ENCODE peak calls at places on chromosomes 1 and 21, in six cellular contexts. Q is neuronal stem cell; V is GM06990; P is naive thymus-derived CD4-positive, alpha-beta T cell; D is aorta; F is Karpas-422. Z is an unnamed sample.
A peak's percentile ranks its signal among the peaks of the same experiment; 100 is the strongest.

GRCh38 chr1:55444660-55445059 is 229.5 kb upstream of the USP24 start:
- DNase-seq in Q (no peak), V (no peak), P (no peak), D (no peak), F (peak; percentile 45), Z (no peak)

GRCh38 chr1:209755926-209756607 is at the start of gene TRAF3IP3:
- DNase-seq in Q (no peak), V (peak; percentile 69), P (peak; percentile 33), D (no peak), F (peak; percentile 65), Z (peak; percentile 95)

GRCh38 chr1:90486134-90486824 is 230.8 kb downstream of the BARHL2 start:
- DNase-seq in Q (no peak), V (no peak), P (no peak), D (no peak), F (no peak), Z (no peak)

GRCh38 chr1:92502247-92502646 is 15.5 kb upstream of the GFI1 start:
- DNase-seq in Q (no peak), V (no peak), P (no peak), D (no peak), F (no peak), Z (no peak)

GRCh38 chr1:217919683-217920502 is 288.7 kb downstream of the SPATA17 start:
- DNase-seq in Q (no peak), V (no peak), P (no peak), D (no peak), F (no peak), Z (no peak)

GRCh38 chr1:207672525-207673130 is 27.7 kb downstream of the CR1L start:
- DNase-seq in Q (peak; percentile 32), V (no peak), P (no peak), D (no peak), F (peak; percentile 74), Z (no peak)

GRCh38 chr1:89262643-89263042 is 10.0 kb downstream of the GBP5 start:
- DNase-seq in Q (no peak), V (no peak), P (no peak), D (no peak), F (no peak), Z (no peak)

GRCh38 chr1:230503741-230504140 is 77.6 kb upstream of the PGBD5 start:
- DNase-seq in Q (no peak), V (no peak), P (no peak), D (no peak), F (no peak), Z (no peak)

GRCh38 chr1:52259886-52260285 is 106.1 kb downstream of the CC2D1B start:
- DNase-seq in Q (no peak), V (no peak), P (no peak), D (no peak), F (no peak), Z (no peak)

GRCh38 chr1:219350172-219350571 is 176.5 kb downstream of the LYPLAL1 start:
- DNase-seq in Q (no peak), V (no peak), P (no peak), D (no peak), F (no peak), Z (no peak)

GRCh38 chr1:233614173-233614742 is 352 bp downstream of the KCNK1 start:
- DNase-seq in Q (peak; percentile 6), V (peak; percentile 60), P (no peak), D (peak; percentile 80), F (no peak), Z (peak; percentile 19)

GRCh38 chr1:27596261-27596660 is 7.7 kb downstream of the AHDC1 start:
- DNase-seq in Q (no peak), V (no peak), P (no peak), D (no peak), F (no peak), Z (no peak)

GRCh38 chr21:41507521-41508414 is at the start of gene TMPRSS2:
- DNase-seq in Q (peak; percentile 30), V (no peak), P (no peak), D (no peak), F (no peak), Z (no peak)

GRCh38 chr1:78652019-78652560 is 2.5 kb downstream of the IFI44 start:
- DNase-seq in Q (no peak), V (no peak), P (no peak), D (no peak), F (no peak), Z (no peak)

GRCh38 chr1:110051262-110051648 is 16.8 kb downstream of the STRIP1 start:
- DNase-seq in Q (no peak), V (no peak), P (no peak), D (no peak), F (no peak), Z (no peak)

DNA sequence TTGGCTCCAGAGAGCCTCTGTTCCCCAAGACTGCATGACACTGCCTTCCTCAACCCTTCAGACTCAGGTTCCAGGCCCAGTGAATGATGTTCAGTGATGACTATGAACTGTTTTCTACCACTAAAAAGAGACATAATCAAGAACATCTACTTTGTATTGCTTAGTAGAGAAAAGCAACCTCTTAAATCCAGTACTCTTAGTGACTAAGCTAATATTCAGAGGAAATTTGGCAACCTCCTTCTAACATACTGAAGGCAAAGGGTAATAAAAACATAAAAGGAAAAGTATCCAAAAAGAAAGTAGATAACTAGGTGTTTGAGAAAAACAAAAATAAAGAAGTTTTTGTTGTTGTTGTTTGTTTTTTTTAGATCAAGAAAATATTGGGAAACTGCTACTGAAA is 153.3 kb upstream of the RUNX1 start:
- DNase-seq in Q (no peak), V (no peak), P (no peak), D (no peak), F (no peak), Z (no peak)
- H3K27me3 ChIP-seq in Q (peaks cover 7% of the 10 kb centered on the region), V (no peaks in the 10 kb centered on the region), P (no peaks in the 10 kb centered on the region), D (no peaks in the 10 kb centered on the region), F (no peaks in the 10 kb centered on the region), Z (peaks cover 3% of the 10 kb centered on the region)

GRCh38 chr1:212039622-212040021 is 4.1 kb downstream of the DTL start:
- DNase-seq in Q (no peak), V (no peak), P (no peak), D (no peak), F (no peak), Z (no peak)
- H3K4me3 ChIP-seq in Q (no peak overlapping the region), V (no peak overlapping the region), P (no peak overlapping the region), D (no peak overlapping the region), F (no peak overlapping the region), Z (peak overlapping the region; percentile 27)

DNA sequence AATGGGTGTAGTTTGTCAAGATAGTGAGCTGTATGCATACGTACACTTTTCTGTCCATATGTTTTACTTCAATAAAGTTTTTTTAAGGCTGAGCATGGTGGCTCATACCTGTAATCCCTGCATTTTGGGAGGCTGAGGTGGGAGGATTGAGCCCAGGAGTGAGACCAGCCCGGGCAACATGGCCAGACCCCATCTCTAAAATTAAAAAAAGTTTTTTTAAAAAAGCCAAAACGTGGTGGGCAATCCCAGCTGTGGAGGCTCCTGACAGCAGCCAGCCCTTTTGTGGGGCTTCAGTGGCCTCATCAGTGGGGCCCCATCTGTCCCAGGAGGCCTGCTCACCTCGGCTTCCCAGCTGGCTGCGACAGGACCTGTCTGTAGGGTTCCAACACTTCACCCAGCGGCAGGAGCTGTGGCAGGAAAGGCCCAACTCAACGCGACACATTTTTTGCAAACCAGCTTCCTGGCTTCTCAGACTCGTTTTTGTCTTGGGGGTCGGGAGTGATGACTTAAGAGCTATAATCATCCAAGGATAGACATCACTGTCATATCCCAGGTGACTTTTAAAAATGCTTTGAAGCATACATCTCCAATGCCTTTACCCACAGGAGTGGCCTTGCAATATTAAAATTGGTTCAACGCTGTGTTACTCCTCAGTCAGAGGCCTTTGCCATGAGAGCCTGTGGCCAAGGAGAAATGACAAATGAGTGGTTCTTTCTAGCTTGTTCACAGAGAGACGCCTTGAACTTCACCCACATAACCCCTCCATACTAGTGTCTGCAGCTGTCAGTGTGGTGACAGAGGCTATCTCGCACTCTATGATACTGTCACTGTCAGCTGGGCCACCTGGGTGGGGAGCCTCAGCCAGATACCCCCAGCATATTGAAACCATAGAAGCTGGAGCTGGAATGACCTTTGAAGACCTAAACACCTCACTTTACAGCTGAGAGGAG is 57.1 kb upstream of the LBR start:
- DNase-seq in Q (no peak), V (no peak), P (no peak), D (peak; percentile 59), F (no peak), Z (no peak)
- H3K27me3 ChIP-seq in Q (no peaks in the 10 kb centered on the region), V (no peaks in the 10 kb centered on the region), P (no peaks in the 10 kb centered on the region), D (no peaks in the 10 kb centered on the region), F (no peaks in the 10 kb centered on the region), Z (peaks cover 4% of the 10 kb centered on the region)

GRCh38 chr1:180027949-180028445 is 73.4 kb downstream of the CEP350 start:
- DNase-seq in Q (no peak), V (no peak), P (no peak), D (no peak), F (no peak), Z (no peak)
- H3K4me3 ChIP-seq in Q (no peak overlapping the region), V (no peak overlapping the region), P (no peak overlapping the region), D (no peak overlapping the region), F (no peak overlapping the region), Z (no peak overlapping the region)